ENCODE peak calls at places on chromosome 22, in four cellular contexts. J is keratinocyte, A is GM23248, X is mammary epithelial cell. M is an unnamed sample.

GRCh38 chr22:47012589-47013365 is 250.3 kb downstream of the TBC1D22A start:
- DNase-seq in X (no peak), A (peak), J (no peak), M (no peak)

GRCh38 chr22:29211066-29211841 is 5.6 kb downstream of the EMID1 start:
- DNase-seq in J (no peak), A (no peak), X (peak), M (no peak)

GRCh38 chr22:46390652-46391301 is 55.3 kb downstream of the TRMU start:
- DNase-seq in A (peak), X (peak), J (no peak), M (no peak)

GRCh38 chr22:44192098-44192810 is 11.5 kb downstream of the PARVG start:
- DNase-seq in J (no peak), X (peak), A (peak), M (no peak)

GRCh38 chr22:45867118-45867905 is 109.7 kb downstream of the WNT7B start:
- DNase-seq in A (peak), X (no peak), J (no peak), M (no peak)

GRCh38 chr22:43015677-43016042 is 711 bp upstream of the PACSIN2 start:
- DNase-seq in J (no peak), A (no peak), X (no peak), M (no peak)

GRCh38 chr22:50730013-50730891 is 7.8 kb upstream of the ACR start:
- DNase-seq in J (no peak), A (no peak), X (no peak), M (no peak)

GRCh38 chr22:47835726-47836125 is 1073.3 kb downstream of the TBC1D22A start:
- DNase-seq in A (peak), X (peak), J (peak), M (peak)

GRCh38 chr22:22235564-22235963 is 9.0 kb upstream of the VPREB1 start:
- DNase-seq in J (no peak), A (peak), X (peak), M (no peak)

GRCh38 chr22:43488031-43488892 is 76.4 kb downstream of the MPPED1 start:
- DNase-seq in J (no peak), X (no peak), A (no peak), M (no peak)

GRCh38 chr22:36454916-36455570 is 26.4 kb downstream of the TXN2 start:
- DNase-seq in X (peak), J (no peak), A (peak), M (no peak)

GRCh38 chr22:46764779-46765485 is 2.5 kb downstream of the TBC1D22A start:
- DNase-seq in J (no peak), A (no peak), X (no peak), M (no peak)

GRCh38 chr22:17712441-17712840 is 61.8 kb downstream of the BID start:
- DNase-seq in J (no peak), A (peak), X (no peak), M (no peak)

GRCh38 chr22:47586038-47586437 is 823.6 kb downstream of the TBC1D22A start:
- DNase-seq in A (no peak), X (no peak), J (no peak), M (no peak)

GRCh38 chr22:42292726-42293520 is 22.5 kb upstream of the TCF20 start:
- DNase-seq in A (no peak), X (no peak), J (no peak), M (no peak)

GRCh38 chr22:36540867-36541642 is 12.1 kb upstream of the EIF3D start:
- DNase-seq in A (no peak), J (no peak), X (peak), M (no peak)

GRCh38 chr22:38870312-38870741 is 1.7 kb downstream of the CBX6 start:
- DNase-seq in J (no peak), A (peak), X (peak), M (peak)

GRCh38 chr22:44925465-44926123 is 84.2 kb downstream of the PHF21B start:
- DNase-seq in J (no peak), A (no peak), X (no peak), M (no peak)

GRCh38 chr22:18091916-18092526 is 14.2 kb downstream of the PEX26 start:
- DNase-seq in X (peak), J (no peak), A (peak), M (no peak)

GRCh38 chr22:34111210-34111824 is 191.0 kb upstream of the LARGE1 start:
- DNase-seq in X (peak), A (peak), J (no peak), M (no peak)

GRCh38 chr22:35517207-35517606 is 23.4 kb upstream of the RASD2 start:
- DNase-seq in A (no peak), J (no peak), X (no peak), M (no peak)

GRCh38 chr22:47030881-47031627 is 268.6 kb downstream of the TBC1D22A start:
- DNase-seq in X (no peak), J (no peak), A (peak), M (no peak)

GRCh38 chr22:36327922-36328551 is 59.7 kb downstream of the MYH9 start:
- DNase-seq in A (peak), X (no peak), J (no peak), M (no peak)

GRCh38 chr22:35993048-35993714 is 35.4 kb downstream of the RBFOX2 start:
- DNase-seq in X (no peak), J (no peak), A (no peak), M (no peak)

GRCh38 chr22:37776639-37777005 is 31.1 kb upstream of the GCAT start:
- DNase-seq in X (no peak), J (no peak), A (no peak), M (no peak)

GRCh38 chr22:37775785-37776638 is 31.7 kb upstream of the GCAT start:
- DNase-seq in X (peak), A (peak), J (peak), M (no peak)

GRCh38 chr22:37777122-37777687 is 30.5 kb upstream of the GCAT start:
- DNase-seq in X (peak), J (peak), A (peak), M (no peak)

GRCh38 chr22:37771702-37772427 is 35.9 kb upstream of the GCAT start:
- DNase-seq in X (no peak), J (no peak), A (no peak), M (no peak)

DNA sequence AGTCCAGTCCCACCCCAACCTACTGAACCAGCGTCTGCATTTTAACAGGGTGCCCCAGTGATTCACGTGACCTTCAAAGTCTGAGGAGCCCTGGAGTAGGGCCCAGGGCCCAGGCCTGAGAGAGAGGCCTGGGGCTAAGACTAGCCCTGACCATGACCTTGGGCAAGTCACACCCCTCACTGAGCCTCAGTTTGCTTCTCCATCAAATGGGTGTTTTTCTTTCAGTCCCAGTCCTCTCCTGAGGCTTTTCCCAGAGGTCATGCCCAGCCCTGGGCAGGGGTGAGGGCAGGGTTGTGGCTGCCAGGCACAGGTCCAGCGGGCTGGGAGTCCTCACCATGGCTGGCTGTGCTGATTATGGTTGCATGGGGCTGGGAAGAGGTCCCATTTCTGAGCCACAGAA is 33.0 kb upstream of the GCAT start:
- DNase-seq in A (no peak), X (no peak), J (no peak), M (no peak)
- H3K9ac ChIP-seq in A (no peak), X (no peak), J (no peak), M (no peak)

GRCh38 chr22:20979940-20980453 is 2.1 kb upstream of the LZTR1 start:
- DNase-seq in J (no peak), A (no peak), X (no peak), M (no peak)
- H3K9ac ChIP-seq in J (peak), A (no peak), X (no peak), M (no peak)

GRCh38 chr22:23583153-23583552 is 3.1 kb upstream of the IGLL1 start:
- DNase-seq in X (no peak), A (no peak), J (no peak), M (no peak)
- H3K9ac ChIP-seq in X (no peak), A (no peak), J (no peak), M (no peak)

GRCh38 chr22:49240472-49240871 is 587.2 kb downstream of the BRD1 start:
- DNase-seq in J (no peak), A (no peak), X (no peak), M (no peak)
- H3K9ac ChIP-seq in J (no peak), A (no peak), X (no peak), M (no peak)

GRCh38 chr22:31342389-31343125 is 3.6 kb downstream of the PATZ1 start:
- DNase-seq in J (no peak), A (no peak), X (no peak), M (no peak)
- H3K9ac ChIP-seq in J (no peak), A (no peak), X (no peak), M (peak)

DNA sequence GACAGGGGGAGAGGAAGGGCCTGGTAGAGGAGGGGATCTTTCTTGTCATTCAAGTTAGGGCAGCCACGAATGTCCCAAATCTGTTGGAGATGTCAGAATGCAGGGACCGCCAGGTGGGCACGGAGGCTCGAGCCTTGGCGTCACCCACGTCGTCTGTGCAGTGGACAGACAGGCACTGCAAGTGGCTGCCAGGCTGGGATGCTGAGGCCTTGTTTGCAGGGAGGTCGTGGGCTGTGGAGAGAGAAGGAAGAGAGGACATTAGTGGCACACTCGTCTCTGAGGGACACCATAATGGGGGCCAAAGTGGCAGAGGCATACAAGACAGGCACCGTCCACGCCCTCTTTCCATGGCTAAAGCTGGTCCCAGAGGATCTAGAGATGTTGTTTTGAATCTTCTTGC is 50.7 kb downstream of the MN1 start:
- DNase-seq in J (no peak), X (no peak), A (no peak), M (no peak)
- H3K9ac ChIP-seq in J (no peak), X (no peak), A (no peak), M (no peak)